ENCODE peak calls at places on chromosomes 2 and 18, in six cellular contexts. X is adrenal gland, I is PC-3, G is psoas muscle, H is sigmoid colon, Y is uterus. M is an unnamed sample. For H3K27me3 and H3K36me3, the result is how much of the 10 kb centered on the place peaks cover.

GRCh38 chr2:105118960-105119359 is 81.1 kb downstream of the MRPS9 start:
- DNase-seq in H (no peak), G (no peak), Y (no peak), I (no peak), X (no peak), M (no peak)

GRCh38 chr2:1701020-1701419 is 43.3 kb downstream of the PXDN start:
- DNase-seq in I (no peak), G (no peak), Y (no peak), H (peak), X (no peak), M (no peak)

GRCh38 chr2:48345176-48345575 is 184.8 kb upstream of the STON1 start:
- DNase-seq in H (no peak), G (no peak), Y (no peak), I (no peak), X (no peak), M (no peak)

GRCh38 chr2:197265931-197266330 is 44.6 kb downstream of the ANKRD44 start:
- DNase-seq in H (no peak), I (no peak), Y (no peak), X (no peak), G (no peak), M (peak)

GRCh38 chr2:78383576-78383975 is 641.9 kb upstream of the REG3G start:
- DNase-seq in H (no peak), X (no peak), Y (no peak), I (no peak), G (no peak), M (no peak)

GRCh38 chr2:99747842-99748241 is 258.0 kb upstream of the REV1 start:
- DNase-seq in Y (no peak), X (no peak), H (no peak), G (no peak), I (no peak), M (no peak)

GRCh38 chr2:3022841-3023372 is 354.7 kb downstream of the EIPR1 start:
- DNase-seq in H (no peak), X (no peak), Y (no peak), I (no peak), G (no peak), M (no peak)

GRCh38 chr2:51693640-51694039 is 661.7 kb upstream of the NRXN1 start:
- DNase-seq in Y (no peak), I (no peak), H (no peak), G (no peak), X (no peak), M (no peak)

GRCh38 chr2:204860249-204860648 is 315.0 kb downstream of the PARD3B start:
- DNase-seq in H (peak), I (no peak), Y (no peak), X (no peak), G (peak), M (no peak)

GRCh38 chr18:23949863-23950262 is 64.7 kb upstream of the TTC39C start:
- DNase-seq in Y (no peak), H (no peak), G (no peak), I (no peak), X (no peak), M (no peak)

GRCh38 chr18:36769611-36770314 is 59.0 kb downstream of the TPGS2 start:
- DNase-seq in I (no peak), H (no peak), X (no peak), G (peak), Y (no peak), M (no peak)

GRCh38 chr2:171669121-171669520 is 18.1 kb upstream of the DYNC1I2 start:
- DNase-seq in Y (no peak), I (no peak), H (no peak), G (no peak), X (no peak), M (no peak)

GRCh38 chr2:29238497-29238896 is 123.3 kb downstream of the CLIP4 start:
- DNase-seq in G (no peak), I (peak), H (peak), X (no peak), Y (no peak), M (peak)

GRCh38 chr2:178484245-178485041 is 4.2 kb downstream of the PLEKHA3 start:
- DNase-seq in H (peak), Y (no peak), I (peak), G (peak), X (peak), M (peak)

GRCh38 chr18:33014060-33014796 is 241.4 kb upstream of the KLHL14 start:
- DNase-seq in H (no peak), Y (no peak), I (peak), X (no peak), G (no peak), M (peak)

GRCh38 chr18:10205136-10205535 is 249.3 kb upstream of the APCDD1 start:
- DNase-seq in H (no peak), X (no peak), I (no peak), G (no peak), Y (no peak), M (no peak)

GRCh38 chr18:56127322-56128099 is 510.9 kb downstream of the TXNL1 start:
- DNase-seq in Y (no peak), G (no peak), I (no peak), H (no peak), X (no peak), M (no peak)

GRCh38 chr2:64018715-64019082 is 529 bp downstream of the VPS54 start:
- DNase-seq in H (peak), I (peak), G (no peak), Y (peak), X (peak), M (peak)

GRCh38 chr18:63158676-63159291 is 160.8 kb downstream of the BCL2 start:
- DNase-seq in X (no peak), G (no peak), Y (no peak), H (no peak), I (no peak), M (no peak)

GRCh38 chr2:229153307-229153706 is 117.8 kb downstream of the PID1 start:
- DNase-seq in I (no peak), X (no peak), G (no peak), H (no peak), Y (no peak), M (no peak)

GRCh38 chr18:34709104-34709503 is 994 bp upstream of the DTNA start:
- DNase-seq in G (peak), Y (peak), I (peak), H (peak), X (no peak), M (peak)

GRCh38 chr2:106159867-106160785 is 34.0 kb downstream of the UXS1 start:
- DNase-seq in Y (no peak), H (no peak), X (no peak), I (no peak), G (no peak), M (no peak)

GRCh38 chr2:45904267-45904921 is 252.9 kb downstream of the PRKCE start:
- DNase-seq in G (no peak), H (no peak), Y (no peak), I (no peak), X (no peak), M (no peak)

GRCh38 chr2:9212010-9212638 is 5.5 kb downstream of the ASAP2 start:
- DNase-seq in I (peak), H (no peak), Y (no peak), G (no peak), X (no peak), M (no peak)

GRCh38 chr18:67514901-67515540 is 1.5 kb downstream of the DSEL start:
- DNase-seq in G (no peak), H (no peak), X (no peak), I (peak), Y (no peak), M (no peak)

GRCh38 chr2:240722796-240723735 is 31.4 kb downstream of the AQP12A start:
- DNase-seq in I (no peak), H (no peak), Y (no peak), G (no peak), X (no peak), M (no peak)

GRCh38 chr2:197211881-197212342 is 98.7 kb downstream of the ANKRD44 start:
- DNase-seq in H (no peak), I (no peak), X (no peak), G (no peak), Y (no peak), M (no peak)

GRCh38 chr2:20507166-20507692 is 60.4 kb downstream of the RHOB start:
- DNase-seq in X (no peak), H (peak), Y (no peak), I (peak), G (no peak), M (no peak)

GRCh38 chr2:11311543-11311942 is 32.9 kb downstream of the ROCK2 start:
- DNase-seq in H (no peak), Y (no peak), G (no peak), X (no peak), I (no peak), M (no peak)

GRCh38 chr2:235206980-235207579 is 255.3 kb downstream of the SH3BP4 start:
- DNase-seq in X (no peak), G (no peak), H (no peak), Y (no peak), I (no peak), M (no peak)

GRCh38 chr2:11573418-11574175 is 39.8 kb downstream of the GREB1 start:
- DNase-seq in I (peak), Y (no peak), G (no peak), H (peak), X (no peak), M (no peak)

GRCh38 chr2:71674158-71674807 is 220.9 kb downstream of the DYSF start:
- DNase-seq in G (no peak), H (no peak), X (no peak), Y (no peak), I (no peak), M (no peak)
- TF ChIP-seq CTCF in G (no peak), H (no peak), X (no peak), Y (no peak), I (no peak), M (no peak)

DNA sequence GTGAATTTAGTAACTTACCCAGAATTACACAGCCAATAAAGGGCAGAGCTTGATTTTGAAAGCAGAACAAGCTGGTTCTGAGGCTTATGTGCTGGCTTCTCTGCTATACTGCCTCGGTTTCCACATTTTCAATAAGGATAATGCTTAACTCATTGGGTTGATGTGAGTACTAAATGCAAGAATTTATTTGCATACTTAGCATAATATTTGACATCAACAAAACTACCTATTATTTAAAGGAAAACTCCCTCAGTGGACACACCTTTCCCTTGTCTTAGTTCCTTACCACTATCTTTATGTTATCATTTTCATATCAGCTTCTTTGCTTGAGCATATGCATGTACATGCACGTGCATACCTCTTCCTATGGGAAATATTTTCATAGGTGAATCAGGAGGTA is 3.0 kb upstream of the TGFA start:
- DNase-seq in G (no peak), X (no peak), H (no peak), Y (no peak), I (no peak), M (peak)
- H3K27me3 ChIP-seq in G (under half), X (under half), H (under half), Y (under half), I (under half), M (under half)

GRCh38 chr2:186629245-186629996 is 39.6 kb downstream of the ITGAV start:
- DNase-seq in X (no peak), Y (no peak), G (no peak), I (no peak), H (no peak), M (no peak)

GRCh38 chr2:186636800-186637795 is 47.2 kb downstream of the ITGAV start:
- DNase-seq in G (no peak), X (no peak), Y (no peak), I (no peak), H (no peak), M (no peak)

GRCh38 chr2:186632417-186632816 is 42.6 kb downstream of the ITGAV start:
- DNase-seq in X (no peak), H (no peak), Y (no peak), G (no peak), I (no peak), M (no peak)
- H3K36me3 ChIP-seq in X (under half), H (under half), Y (under half), G (under half), I (under half), M (under half)

GRCh38 chr2:220000586-220000985 is 373.2 kb downstream of the SLC4A3 start:
- DNase-seq in H (no peak), Y (no peak), X (no peak), I (no peak), G (no peak), M (no peak)

GRCh38 chr2:219998099-219998498 is 370.7 kb downstream of the SLC4A3 start:
- DNase-seq in I (peak), H (no peak), X (no peak), G (no peak), Y (no peak), M (no peak)

GRCh38 chr2:220000080-220000479 is 372.6 kb downstream of the SLC4A3 start:
- DNase-seq in X (no peak), I (no peak), G (no peak), Y (no peak), H (no peak), M (no peak)

GRCh38 chr2:219997341-219997851 is 370.0 kb downstream of the SLC4A3 start:
- DNase-seq in I (peak), X (peak), H (no peak), G (no peak), Y (peak), M (peak)

DNA sequence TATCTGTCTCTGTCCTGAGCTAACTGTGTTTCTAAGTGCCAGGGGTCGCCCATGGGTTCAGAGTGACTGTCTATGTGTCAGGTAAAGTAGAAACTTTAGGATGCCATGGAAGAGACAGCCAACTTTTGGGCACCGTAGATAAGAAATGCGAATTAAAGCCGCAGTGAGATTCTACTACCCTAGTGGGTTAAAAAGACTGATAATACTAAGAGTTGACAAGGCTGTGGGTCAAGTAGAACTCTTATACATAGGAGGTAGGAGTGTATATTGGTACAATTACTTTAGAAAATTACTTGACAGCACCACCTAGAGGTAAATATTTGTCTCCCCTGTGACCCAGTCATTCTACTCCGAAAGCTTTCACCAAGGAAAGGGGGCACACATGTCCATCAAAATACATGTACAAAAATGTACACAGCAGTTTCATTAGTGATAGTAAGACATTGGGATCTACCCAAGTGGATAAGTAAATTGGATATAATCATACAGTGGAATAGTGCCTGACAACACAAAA is 371.3 kb downstream of the SLC4A3 start:
- DNase-seq in G (no peak), H (no peak), X (no peak), Y (no peak), I (peak), M (no peak)
- TF ChIP-seq CTCF in G (no peak), H (no peak), X (no peak), Y (no peak), I (peak), M (no peak)

GRCh38 chr18:2847341-2848144 is 737 bp downstream of the EMILIN2 start:
- DNase-seq in H (peak), G (peak), Y (peak), X (no peak), I (no peak), M (no peak)

GRCh38 chr18:2846638-2847340 is at the start of gene EMILIN2:
- DNase-seq in G (peak), I (no peak), Y (peak), H (peak), X (peak), M (peak)

GRCh38 chr18:2846241-2846637 is 567 bp upstream of the EMILIN2 start:
- DNase-seq in H (peak), X (no peak), I (no peak), G (peak), Y (no peak), M (peak)

GRCh38 chr18:2843161-2843560 is 3.6 kb upstream of the EMILIN2 start:
- DNase-seq in I (no peak), G (no peak), H (no peak), X (no peak), Y (no peak), M (no peak)

GRCh38 chr18:2845175-2845574 is 1.6 kb upstream of the EMILIN2 start:
- DNase-seq in X (no peak), Y (no peak), I (no peak), G (no peak), H (no peak), M (no peak)
- H3K27me3 ChIP-seq in X (under half), Y (under half), I (half or more), G (under half), H (under half), M (under half)

DNA sequence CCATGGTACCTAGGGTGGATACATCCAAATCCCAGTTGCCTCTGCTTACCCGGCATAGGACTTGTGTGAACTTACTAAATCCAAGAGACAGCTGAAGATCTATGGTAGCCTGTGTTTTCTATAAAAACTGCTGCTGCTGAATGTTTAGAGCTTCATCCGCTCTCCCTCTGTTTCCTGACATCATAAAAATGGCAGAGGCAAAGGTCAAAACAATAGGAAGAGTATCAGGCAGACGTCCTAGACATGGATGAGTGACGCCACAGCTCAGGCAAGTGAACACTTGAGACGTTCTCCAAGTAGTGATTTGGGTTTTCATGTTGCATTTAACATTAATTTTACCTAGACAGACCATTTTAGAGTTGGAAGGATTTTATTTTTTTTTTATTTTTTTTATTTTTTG is 258.2 kb downstream of the ALPK2 start:
- DNase-seq in Y (no peak), I (no peak), H (no peak), G (no peak), X (no peak), M (no peak)
- H3K36me3 ChIP-seq in Y (under half), I (under half), H (under half), G (half or more), X (under half), M (under half)

GRCh38 chr2:149652925-149653324 is 65.3 kb upstream of the MMADHC start:
- DNase-seq in G (no peak), I (no peak), X (no peak), Y (no peak), H (no peak), M (no peak)

GRCh38 chr2:149661844-149662243 is 74.3 kb upstream of the MMADHC start:
- DNase-seq in H (no peak), Y (no peak), G (no peak), X (no peak), I (peak), M (peak)

GRCh38 chr2:149653831-149654445 is 66.4 kb upstream of the MMADHC start:
- DNase-seq in X (no peak), H (no peak), G (no peak), Y (no peak), I (no peak), M (no peak)

GRCh38 chr2:149658553-149658952 is 71.0 kb upstream of the MMADHC start:
- DNase-seq in G (no peak), Y (no peak), I (peak), X (no peak), H (no peak), M (no peak)

GRCh38 chr2:149657393-149657792 is 69.8 kb upstream of the MMADHC start:
- DNase-seq in Y (no peak), X (no peak), G (no peak), I (no peak), H (no peak), M (no peak)
- TF ChIP-seq CTCF in Y (no peak), X (no peak), G (no peak), I (no peak), H (no peak), M (no peak)

GRCh38 chr2:70775148-70775547 is 7.1 kb upstream of the ADD2 start:
- DNase-seq in Y (no peak), G (no peak), X (no peak), H (no peak), I (no peak), M (no peak)
- H3K27me3 ChIP-seq in Y (under half), G (under half), X (under half), H (under half), I (half or more), M (under half)